ENCODE peak calls at places on chromosome 5, in six cellular contexts. J, D, Z, K, G and Y are unnamed samples.

GRCh38 chr5:136038635-136039034 is 9.8 kb downstream of the TGFBI start:
- DNase-seq in J (no peak), D (no peak), Z (no peak), K (no peak), G (no peak), Y (peak)

GRCh38 chr5:14347522-14347921 is 204.4 kb downstream of the TRIO start:
- DNase-seq in J (no peak), D (no peak), Z (no peak), K (no peak), G (no peak), Y (no peak)

GRCh38 chr5:103523319-103523718 is 39.3 kb downstream of the NUDT12 start:
- DNase-seq in J (no peak), D (no peak), Z (no peak), K (no peak), G (no peak), Y (no peak)

GRCh38 chr5:64914396-64914795 is 145.7 kb downstream of the CWC27 start:
- DNase-seq in J (no peak), D (no peak), Z (no peak), K (no peak), G (no peak), Y (no peak)

GRCh38 chr5:150618588-150619281 is 21.7 kb upstream of the SYNPO start:
- DNase-seq in J (no peak), D (no peak), Z (no peak), K (peak), G (no peak), Y (no peak)

GRCh38 chr5:31421806-31422586 is 109.9 kb downstream of the DROSHA start:
- DNase-seq in J (no peak), D (no peak), Z (no peak), K (no peak), G (no peak), Y (no peak)

GRCh38 chr5:134206627-134207160 is 19.2 kb downstream of the PPP2CA start:
- DNase-seq in J (no peak), D (no peak), Z (no peak), K (no peak), G (no peak), Y (no peak)

GRCh38 chr5:160297004-160297403 is 15.4 kb downstream of the CCNJL start:
- DNase-seq in J (no peak), D (no peak), Z (no peak), K (no peak), G (no peak), Y (no peak)

GRCh38 chr5:63963080-63963735 is 963 bp upstream of the HTR1A start:
- DNase-seq in J (peak), D (peak), Z (peak), K (no peak), G (no peak), Y (no peak)

GRCh38 chr5:56631719-56632118 is 183.6 kb upstream of the MAP3K1 start:
- DNase-seq in J (no peak), D (no peak), Z (no peak), K (no peak), G (no peak), Y (no peak)

GRCh38 chr5:145531038-145531734 is 304.0 kb downstream of the PRELID2 start:
- DNase-seq in J (no peak), D (peak), Z (no peak), K (no peak), G (no peak), Y (no peak)

GRCh38 chr5:42064821-42065220 is 139.7 kb downstream of the FBXO4 start:
- DNase-seq in J (no peak), D (no peak), Z (no peak), K (no peak), G (no peak), Y (no peak)

GRCh38 chr5:133754575-133755169 is 142.3 kb upstream of the FSTL4 start:
- DNase-seq in J (peak), D (peak), Z (peak), K (no peak), G (no peak), Y (no peak)

GRCh38 chr5:62671479-62671878 is 92.9 kb downstream of the LRRC70 start:
- DNase-seq in J (no peak), D (no peak), Z (no peak), K (no peak), G (no peak), Y (no peak)

GRCh38 chr5:162939962-162940361 is 497.4 kb upstream of the CCNG1 start:
- DNase-seq in J (no peak), D (no peak), Z (no peak), K (no peak), G (no peak), Y (no peak)

GRCh38 chr5:107469485-107469884 is 201.3 kb downstream of the EFNA5 start:
- DNase-seq in J (peak), D (peak), Z (no peak), K (no peak), G (no peak), Y (no peak)

GRCh38 chr5:22372376-22372775 is 480.8 kb downstream of the CDH12 start:
- DNase-seq in J (no peak), D (no peak), Z (no peak), K (no peak), G (no peak), Y (no peak)

GRCh38 chr5:54323462-54323861 is 13.1 kb upstream of the ARL15 start:
- DNase-seq in J (no peak), D (no peak), Z (no peak), K (no peak), G (no peak), Y (no peak)

GRCh38 chr5:111135946-111136345 is 43.8 kb downstream of the WDR36 start:
- DNase-seq in J (no peak), D (no peak), Z (no peak), K (no peak), G (no peak), Y (no peak)

GRCh38 chr5:94329115-94329514 is 289.3 kb downstream of the KIAA0825 start:
- DNase-seq in J (no peak), D (no peak), Z (peak), K (no peak), G (no peak), Y (no peak)

GRCh38 chr5:169153405-169153804 is 147.5 kb downstream of the SLIT3 start:
- DNase-seq in J (no peak), D (no peak), Z (no peak), K (no peak), G (no peak), Y (no peak)

GRCh38 chr5:73797142-73797530 is 171.1 kb downstream of the ARHGEF28 start:
- DNase-seq in J (no peak), D (no peak), Z (no peak), K (no peak), G (no peak), Y (no peak)

DNA sequence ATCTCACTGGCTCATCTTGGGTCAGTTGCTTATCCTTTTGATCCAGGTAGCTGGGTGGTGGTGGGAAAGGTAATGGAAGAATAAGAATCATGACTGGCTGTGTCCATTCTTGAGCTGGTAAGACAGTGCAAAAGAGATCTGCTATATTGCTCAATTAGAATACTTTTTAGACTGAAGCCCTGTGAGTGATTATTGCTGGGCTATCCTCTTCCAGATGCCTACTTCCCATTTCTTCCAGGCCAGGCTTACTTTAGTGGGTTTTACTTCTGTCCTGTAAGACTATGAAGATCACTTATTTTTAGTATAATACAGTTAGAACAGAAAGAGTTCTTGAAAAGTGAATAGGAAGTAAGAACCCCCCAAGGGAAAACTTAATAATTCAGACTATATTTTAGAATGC is 7.2 kb downstream of the MARCHF6 start:
- DNase-seq in J (no peak), D (no peak), Z (no peak), K (no peak), G (no peak), Y (no peak)
- TF ChIP-seq POLR2AphosphoS5 in J (no peak), D (no peak), Z (no peak), K (no peak), G (no peak), Y (no peak)

GRCh38 chr5:127961006-127961763 is 122.4 kb upstream of the SLC12A2 start:
- DNase-seq in J (no peak), D (no peak), Z (no peak), K (no peak), G (no peak), Y (no peak)

GRCh38 chr5:127958421-127959011 is 125.0 kb upstream of the SLC12A2 start:
- DNase-seq in J (no peak), D (no peak), Z (no peak), K (no peak), G (no peak), Y (no peak)

GRCh38 chr5:127961764-127962148 is 121.8 kb upstream of the SLC12A2 start:
- DNase-seq in J (no peak), D (no peak), Z (no peak), K (no peak), G (no peak), Y (no peak)

GRCh38 chr5:127959152-127959764 is 124.3 kb upstream of the SLC12A2 start:
- DNase-seq in J (peak), D (peak), Z (no peak), K (no peak), G (no peak), Y (no peak)

GRCh38 chr5:127960126-127960744 is 123.3 kb upstream of the SLC12A2 start:
- DNase-seq in J (no peak), D (no peak), Z (no peak), K (no peak), G (no peak), Y (no peak)
- TF ChIP-seq POLR2AphosphoS5 in J (no peak), D (no peak), Z (no peak), K (peak), G (no peak), Y (no peak)

DNA sequence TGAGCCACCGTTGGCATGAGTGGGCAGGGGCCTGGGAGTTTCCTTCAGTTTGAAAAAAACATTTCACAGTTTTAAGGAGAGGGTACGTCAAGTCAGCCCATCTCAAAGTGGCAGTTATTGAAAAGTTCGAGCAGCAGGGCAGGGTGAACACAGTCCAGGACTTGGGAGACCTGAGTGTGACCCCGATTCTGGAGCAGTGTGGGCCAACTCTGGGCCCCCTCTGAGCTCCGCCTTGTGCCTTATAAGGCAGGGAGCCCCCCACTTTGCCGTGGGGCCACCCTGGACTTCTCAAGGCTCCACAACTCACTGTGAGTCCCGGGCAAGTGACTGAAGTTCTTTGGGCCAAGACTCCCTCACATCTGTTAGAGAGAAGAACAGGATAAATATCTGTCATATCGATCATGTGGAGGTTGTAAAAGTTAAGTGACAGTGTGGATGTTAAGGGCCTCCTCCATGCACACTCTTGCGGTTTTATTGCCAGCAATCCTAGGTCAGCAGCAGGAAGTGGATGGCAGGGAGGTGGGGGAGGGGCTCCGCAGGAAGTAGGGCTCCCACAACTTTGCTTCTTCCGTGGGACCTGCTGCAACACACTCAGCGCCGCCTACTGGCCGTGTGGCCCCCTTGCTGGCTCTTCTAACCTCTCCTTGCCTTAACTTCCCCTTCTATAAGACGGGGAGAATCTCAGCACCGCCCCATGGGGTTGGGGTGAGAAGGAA is 38.4 kb downstream of the HRH2 start:
- DNase-seq in J (no peak), D (peak), Z (peak), K (peak), G (peak), Y (peak)
- TF ChIP-seq POLR2AphosphoS5 in J (no peak), D (peak), Z (peak), K (peak), G (no peak), Y (peak)

DNA sequence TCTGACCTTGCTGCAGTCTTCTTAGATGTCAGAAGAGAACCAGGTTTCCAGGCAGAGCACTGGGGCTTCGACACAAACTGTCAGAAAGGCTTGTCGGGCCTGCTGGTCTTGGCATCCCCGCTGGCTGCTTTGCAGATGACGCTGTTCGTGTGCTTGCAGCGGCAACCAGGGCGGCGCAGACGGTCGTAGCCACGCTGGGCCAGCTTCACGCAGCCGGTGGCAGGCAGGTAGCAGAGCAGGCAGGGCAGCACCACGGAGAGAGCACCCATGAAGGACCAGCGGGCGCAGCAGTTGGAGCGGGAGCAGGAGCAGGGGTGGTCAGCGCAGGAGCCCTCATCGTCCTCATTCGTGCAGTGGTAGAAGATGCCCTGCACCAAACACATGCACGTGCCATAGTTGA is 10.7 kb downstream of the SPRY4 start:
- DNase-seq in J (no peak), D (no peak), Z (no peak), K (peak), G (no peak), Y (no peak)
- TF ChIP-seq POLR2AphosphoS5 in J (no peak), D (no peak), Z (peak), K (no peak), G (no peak), Y (peak)

GRCh38 chr5:139415221-139415861 is 11.5 kb upstream of the SPATA24 start:
- DNase-seq in J (no peak), D (no peak), Z (no peak), K (no peak), G (no peak), Y (no peak)
- TF ChIP-seq POLR2AphosphoS5 in J (no peak), D (no peak), Z (no peak), K (no peak), G (peak), Y (no peak)

GRCh38 chr5:79687911-79688310 is 1.7 kb upstream of the CMYA5 start:
- DNase-seq in J (no peak), D (no peak), Z (no peak), K (no peak), G (no peak), Y (no peak)

GRCh38 chr5:79686799-79687198 is 2.8 kb upstream of the CMYA5 start:
- DNase-seq in J (no peak), D (no peak), Z (no peak), K (no peak), G (no peak), Y (no peak)

GRCh38 chr5:79692586-79692985 is 3.0 kb downstream of the CMYA5 start:
- DNase-seq in J (no peak), D (no peak), Z (no peak), K (no peak), G (no peak), Y (no peak)

GRCh38 chr5:79691007-79691406 is 1.4 kb downstream of the CMYA5 start:
- DNase-seq in J (no peak), D (no peak), Z (no peak), K (no peak), G (no peak), Y (no peak)

DNA sequence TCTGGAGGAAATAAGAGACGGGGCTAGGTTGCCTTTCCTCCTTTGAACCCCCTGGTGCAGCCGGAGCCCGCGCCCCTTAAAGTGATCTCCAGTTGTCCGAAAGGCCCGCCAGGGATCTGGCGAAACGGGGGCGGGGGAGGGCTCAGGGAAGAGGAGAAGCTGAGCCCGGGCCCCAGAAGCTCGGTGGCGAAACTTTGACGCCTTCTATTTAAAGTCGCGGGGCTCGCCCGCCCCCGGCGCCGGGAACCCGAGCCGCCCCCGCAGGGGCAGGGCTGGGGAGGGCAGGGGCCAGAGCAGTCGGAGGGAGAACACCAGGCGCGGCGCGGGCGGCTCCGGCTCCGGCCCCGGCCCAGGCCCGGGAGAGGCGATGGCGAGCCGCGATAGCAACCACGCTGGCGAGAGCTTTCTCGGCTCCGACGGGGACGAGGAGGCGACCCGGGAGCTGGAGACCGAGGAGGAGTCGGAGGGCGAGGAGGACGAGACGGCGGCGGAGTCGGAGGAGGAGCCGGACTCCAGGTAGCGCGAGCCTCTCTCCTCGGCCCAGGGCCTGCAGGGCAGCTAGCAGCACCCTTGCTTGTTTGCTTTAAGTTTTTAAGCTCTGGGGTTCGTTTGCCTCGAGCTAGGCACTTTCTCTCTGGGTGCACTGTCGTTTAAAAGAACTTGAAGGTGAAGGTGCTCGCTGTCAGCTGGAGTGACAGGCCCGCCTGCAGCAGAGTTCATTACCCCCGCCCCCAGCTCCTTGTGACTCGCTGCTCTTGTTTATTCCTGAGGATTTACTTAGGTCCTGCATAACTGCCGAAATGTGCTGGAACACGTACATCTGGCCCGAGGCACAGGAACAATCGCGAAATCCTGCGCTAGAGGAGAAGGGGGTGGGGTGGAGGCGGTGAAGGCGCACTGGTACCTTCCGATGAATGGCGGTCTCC is at the start of gene CMYA5:
- DNase-seq in J (no peak), D (no peak), Z (peak), K (peak), G (peak), Y (no peak)
- TF ChIP-seq POLR2AphosphoS5 in J (no peak), D (no peak), Z (no peak), K (no peak), G (no peak), Y (no peak)